ENCODE peak calls at places on chromosomes 13 and 19, in six cellular contexts. Q, U, G, W, J and I are unnamed samples.

GRCh38 chr13:77313923-77314322 is 13.0 kb downstream of the MYCBP2 start:
- DNase-seq in Q (no peak), U (no peak), G (no peak), W (no peak), J (no peak), I (no peak)

GRCh38 chr13:94950303-94950702 is 238.0 kb upstream of the SOX21 start:
- DNase-seq in Q (no peak), U (peak), G (no peak), W (no peak), J (no peak), I (no peak)

GRCh38 chr13:45749026-45749759 is 47.1 kb downstream of the CBY2 start:
- DNase-seq in Q (no peak), U (no peak), G (no peak), W (no peak), J (no peak), I (no peak)

GRCh38 chr13:55029280-55029679 is 2000.7 kb downstream of the OLFM4 start:
- DNase-seq in Q (no peak), U (no peak), G (no peak), W (no peak), J (no peak), I (no peak)

GRCh38 chr13:30520571-30520970 is 54.8 kb upstream of the HMGB1 start:
- DNase-seq in Q (no peak), U (peak), G (no peak), W (no peak), J (no peak), I (peak)

GRCh38 chr13:21055016-21055415 is 6.4 kb downstream of the LATS2 start:
- DNase-seq in Q (no peak), U (no peak), G (no peak), W (no peak), J (no peak), I (no peak)

GRCh38 chr19:16457195-16457953 is 14.4 kb downstream of the EPS15L1 start:
- DNase-seq in Q (peak), U (peak), G (no peak), W (peak), J (peak), I (no peak)

GRCh38 chr19:39842693-39843435 is 3.3 kb downstream of the FBL start:
- DNase-seq in Q (no peak), U (no peak), G (no peak), W (no peak), J (no peak), I (no peak)

GRCh38 chr19:16384688-16385087 is 60.1 kb downstream of the KLF2 start:
- DNase-seq in Q (no peak), U (no peak), G (no peak), W (peak), J (peak), I (no peak)

GRCh38 chr13:51315658-51316057 is 23.8 kb upstream of the SERPINE3 start:
- DNase-seq in Q (no peak), U (no peak), G (no peak), W (no peak), J (no peak), I (no peak)

GRCh38 chr19:42197375-42197817 is 20.1 kb downstream of the DEDD2 start:
- DNase-seq in Q (no peak), U (no peak), G (no peak), W (no peak), J (no peak), I (no peak)

GRCh38 chr19:45471866-45472556 is 4.2 kb downstream of the FOSB start:
- DNase-seq in Q (peak), U (peak), G (no peak), W (no peak), J (no peak), I (no peak)

DNA sequence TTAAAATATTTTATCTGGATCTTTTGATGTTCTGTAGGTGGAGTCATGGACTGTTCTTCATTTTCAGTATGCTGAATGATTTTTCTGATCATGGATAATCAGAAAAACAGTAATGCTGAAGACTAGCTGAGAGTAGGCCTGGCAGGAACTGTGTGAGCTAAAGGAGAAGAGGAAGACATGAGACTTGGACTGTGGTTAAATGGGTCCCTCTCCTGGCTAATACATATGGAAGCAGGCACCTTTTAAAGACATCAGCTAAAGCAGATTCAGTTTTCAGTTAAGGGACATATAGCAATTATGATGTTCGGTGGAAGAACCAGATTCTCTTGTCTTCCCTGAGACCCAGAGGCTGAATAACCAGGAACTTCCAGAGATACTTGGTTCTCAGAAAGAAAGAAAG is 169.4 kb downstream of the OLFM4 start:
- DNase-seq in Q (no peak), U (no peak), G (no peak), W (no peak), J (no peak), I (no peak)
- TF ChIP-seq CTCF in Q (no peak), U (no peak), G (no peak), W (no peak), J (no peak), I (no peak)

GRCh38 chr19:6529937-6530384 is 865 bp upstream of the TNFSF9 start:
- DNase-seq in Q (no peak), U (no peak), G (no peak), W (no peak), J (no peak), I (no peak)
- H3K4me3 ChIP-seq in Q (peak), U (peak), G (peak), W (peak), J (peak), I (peak)

DNA sequence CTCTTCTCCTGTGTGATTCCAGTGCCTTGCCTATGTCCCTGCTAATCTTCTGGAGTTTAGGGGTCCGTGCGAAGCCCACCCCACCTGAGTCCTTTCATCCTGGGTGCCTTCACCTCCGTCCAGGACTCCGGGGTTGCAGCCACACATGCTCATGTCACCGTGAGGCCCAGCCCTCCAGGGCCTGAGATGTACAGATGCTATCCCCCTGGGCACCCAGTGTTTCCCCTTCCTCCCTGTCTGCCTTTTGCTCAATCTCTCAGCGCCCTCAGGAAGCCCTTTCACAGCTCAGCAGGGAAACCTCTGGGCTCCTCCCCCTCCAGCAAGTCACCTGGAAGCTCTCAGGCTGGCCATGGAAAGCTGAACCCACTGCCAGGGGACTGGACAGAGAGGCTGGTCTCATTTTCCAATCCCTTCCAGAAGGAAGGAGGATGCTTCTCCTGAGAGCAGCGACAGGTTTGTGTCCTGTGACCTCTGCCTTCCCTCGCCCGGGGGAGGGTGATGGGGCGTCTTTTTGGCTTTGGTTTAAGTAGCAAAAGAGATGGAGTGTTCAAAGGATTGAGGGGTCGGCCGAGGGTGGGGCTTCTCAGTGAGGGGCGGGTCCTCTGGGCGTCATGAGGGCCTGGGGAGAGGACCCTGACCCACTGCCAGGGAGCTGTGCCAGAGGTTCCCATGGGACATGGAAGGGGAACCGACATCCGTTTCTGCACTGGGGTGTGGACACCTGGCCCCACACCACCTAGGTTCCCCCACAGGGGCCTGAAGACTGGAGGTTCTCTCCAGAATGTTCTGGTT is 30.8 kb upstream of the TFDP1 start:
- DNase-seq in Q (peak), U (no peak), G (peak), W (no peak), J (no peak), I (no peak)
- TF ChIP-seq CTCF in Q (no peak), U (no peak), G (no peak), W (no peak), J (no peak), I (no peak)

DNA sequence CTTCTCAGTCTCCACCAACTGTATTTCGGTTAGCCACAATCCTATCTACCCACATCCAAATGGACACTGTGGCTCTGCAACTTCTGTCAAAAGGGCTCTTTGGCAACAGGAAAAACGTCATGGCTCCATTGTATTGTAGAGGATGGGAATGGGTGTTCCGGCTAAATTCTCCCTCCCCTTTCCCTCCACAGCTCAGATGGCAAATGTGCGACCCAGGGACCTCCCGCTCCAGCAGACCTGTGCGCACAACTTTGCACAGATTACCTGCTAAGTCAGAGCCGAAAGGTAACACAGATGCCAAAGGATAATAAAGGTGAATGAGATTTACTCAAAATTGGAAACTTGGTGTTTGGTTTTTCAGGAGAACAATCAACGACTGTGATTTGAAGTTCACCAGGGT is 948 bp upstream of the KL start:
- DNase-seq in Q (no peak), U (peak), G (no peak), W (no peak), J (no peak), I (no peak)
- H3K4me3 ChIP-seq in Q (no peak), U (no peak), G (peak), W (peak), J (peak), I (no peak)

GRCh38 chr13:22940090-22940710 is 240.6 kb upstream of the SGCG start:
- DNase-seq in Q (no peak), U (no peak), G (no peak), W (no peak), J (no peak), I (no peak)

GRCh38 chr13:22940736-22941135 is 240.0 kb upstream of the SGCG start:
- DNase-seq in Q (no peak), U (no peak), G (no peak), W (no peak), J (no peak), I (no peak)

GRCh38 chr13:22948421-22948820 is 232.4 kb upstream of the SGCG start:
- DNase-seq in Q (no peak), U (no peak), G (no peak), W (no peak), J (no peak), I (no peak)

GRCh38 chr13:22944378-22944777 is 236.4 kb upstream of the SGCG start:
- DNase-seq in Q (no peak), U (no peak), G (no peak), W (no peak), J (no peak), I (no peak)

DNA sequence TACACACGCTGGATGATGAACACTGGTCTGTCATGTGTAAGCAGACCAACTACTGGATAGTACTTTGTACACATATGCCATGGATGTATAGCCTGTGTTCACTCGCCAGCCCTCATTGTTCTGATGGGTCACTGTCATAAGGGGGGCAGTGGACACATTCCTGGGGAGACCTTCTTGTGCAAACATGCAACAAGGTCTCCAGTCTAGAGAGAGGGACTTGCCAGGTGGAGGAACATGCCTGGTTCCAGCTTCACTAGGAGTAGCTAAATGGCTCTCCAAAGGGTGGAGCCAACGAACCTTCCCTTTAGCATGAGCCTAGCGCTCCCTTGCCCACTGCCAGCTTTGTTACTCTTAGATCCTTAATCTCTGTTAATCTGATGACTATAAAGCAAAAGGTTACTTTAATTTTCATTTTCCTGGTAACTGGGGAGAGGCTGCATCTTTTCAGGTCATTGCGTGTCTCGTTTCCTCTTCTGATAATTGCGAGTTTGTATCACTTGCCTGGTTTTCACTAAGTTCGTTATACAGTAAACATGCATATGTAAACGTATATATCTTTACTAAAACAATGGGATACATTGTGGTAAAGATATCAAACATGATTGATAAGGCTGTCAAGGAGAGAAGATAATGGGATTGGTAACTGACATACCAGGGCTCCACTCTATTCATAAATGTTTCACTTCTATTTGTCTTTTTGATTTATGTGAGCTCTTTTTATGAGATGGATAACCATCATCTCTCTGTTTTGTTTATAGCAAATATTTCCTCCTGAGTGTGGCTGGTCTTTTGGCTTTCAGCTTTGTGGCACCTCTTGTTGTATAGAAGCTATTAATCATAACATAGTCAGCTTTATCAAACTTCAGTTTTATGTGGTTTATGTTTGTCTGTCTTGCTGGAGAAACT is 235.2 kb upstream of the SGCG start:
- DNase-seq in Q (no peak), U (no peak), G (no peak), W (no peak), J (no peak), I (no peak)
- TF ChIP-seq CTCF in Q (no peak), U (no peak), G (no peak), W (no peak), J (no peak), I (no peak)

DNA sequence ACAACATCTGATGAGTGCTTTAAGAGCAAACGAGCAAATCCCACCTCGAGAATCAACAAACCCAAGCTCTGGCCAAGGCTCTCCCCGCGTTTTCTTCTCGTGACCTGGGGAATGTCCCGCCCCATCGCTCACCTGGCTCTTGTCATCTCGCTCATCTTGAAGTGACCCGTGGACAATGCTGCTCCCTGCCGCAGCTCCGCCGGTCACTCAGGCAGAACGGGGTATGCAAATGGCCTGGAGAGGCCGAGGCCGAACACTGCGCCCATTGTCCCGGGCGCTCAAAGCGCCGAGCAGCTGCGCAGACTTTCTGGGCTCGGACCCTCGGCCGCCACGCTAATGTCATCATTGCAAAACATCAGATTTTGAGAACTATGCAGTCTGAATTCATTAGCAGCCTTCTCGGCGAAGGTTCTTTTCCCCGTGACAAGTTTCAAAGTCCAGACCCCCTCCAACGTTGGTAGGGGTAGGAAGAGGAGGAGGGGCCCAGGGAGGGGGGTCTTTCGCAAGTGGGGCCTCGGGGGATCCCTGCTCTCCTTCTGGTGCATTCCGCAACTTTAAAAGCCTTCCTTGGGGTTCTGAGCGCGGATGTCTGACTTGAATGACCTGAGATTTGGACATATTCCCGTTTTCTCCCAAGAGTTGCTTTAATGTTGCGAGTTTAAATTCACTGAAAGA is 39.7 kb downstream of the SOX1 start:
- DNase-seq in Q (no peak), U (no peak), G (no peak), W (no peak), J (no peak), I (no peak)
- H3K4me3 ChIP-seq in Q (no peak), U (no peak), G (no peak), W (no peak), J (no peak), I (no peak)

GRCh38 chr13:90420683-90421082 is 926.8 kb upstream of the MIR17HG start:
- DNase-seq in Q (no peak), U (peak), G (no peak), W (no peak), J (no peak), I (no peak)
- TF ChIP-seq CTCF in Q (no peak), U (peak), G (no peak), W (no peak), J (no peak), I (peak)

DNA sequence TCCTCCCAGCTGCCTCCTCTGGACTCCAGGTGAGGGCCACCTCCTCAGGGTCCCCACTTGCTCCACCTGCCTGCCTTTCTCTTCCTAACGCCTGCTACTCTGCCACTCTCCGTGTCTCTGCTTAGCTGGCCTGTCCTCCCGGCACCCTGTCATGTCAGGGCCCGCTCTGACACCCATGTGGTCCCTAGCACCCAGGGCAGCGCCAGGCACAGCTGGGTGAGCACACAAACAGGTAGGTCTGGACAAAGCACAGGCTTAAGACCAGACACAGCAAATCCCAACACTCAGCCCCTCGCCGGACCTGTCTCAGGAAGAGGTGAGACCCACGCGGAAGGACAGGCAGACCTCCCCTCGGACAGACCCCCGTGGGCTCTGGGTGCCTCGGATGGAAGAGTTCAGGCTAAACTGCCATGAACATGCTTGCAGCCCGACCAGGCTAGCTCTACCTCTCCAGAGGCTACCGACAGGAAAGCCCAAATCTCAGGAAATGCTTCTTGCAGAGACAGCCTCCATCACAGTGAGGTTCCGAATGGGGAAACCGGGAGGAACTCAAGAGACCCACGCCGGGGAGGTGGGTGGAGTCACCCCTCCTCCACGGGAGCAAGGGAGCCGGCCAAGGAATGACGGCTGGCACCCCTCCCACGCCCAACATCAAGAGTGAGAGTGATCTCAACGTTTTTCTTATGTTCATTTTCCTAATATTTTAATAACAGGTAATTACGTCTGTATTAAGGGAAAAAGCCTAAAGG is 12.5 kb downstream of the ZNF787 start:
- DNase-seq in Q (no peak), U (peak), G (no peak), W (peak), J (peak), I (no peak)
- H3K4me3 ChIP-seq in Q (peak), U (peak), G (peak), W (peak), J (peak), I (no peak)